ENCODE peak calls at places on chromosomes 12 and 14, in ten cellular contexts. D, M, Q, V, C, F, I, K, P and S are unnamed samples.

GRCh38 chr12:59459966-59460365 is 135.9 kb upstream of the SLC16A7 start:
- DNase-seq in D (no peak), M (no peak), Q (no peak), V (no peak), C (no peak), F (no peak), I (peak; percentile 28), K (no peak), P (no peak), S (no peak)

GRCh38 chr14:89540830-89541470 is 123.9 kb upstream of the FOXN3 start:
- DNase-seq in D (no peak), M (no peak), Q (no peak), V (no peak), C (no peak), F (no peak), I (peak; percentile 95), K (no peak), P (no peak), S (no peak)

GRCh38 chr12:68001486-68002466 is 12.5 kb downstream of the IFNG-AS1 start:
- DNase-seq in D (no peak), M (no peak), Q (no peak), V (no peak), C (no peak), F (no peak), I (peak; percentile 6), K (no peak), P (no peak), S (no peak)

GRCh38 chr12:79058342-79058741 is 193.8 kb downstream of the SYT1 start:
- DNase-seq in D (no peak), M (no peak), Q (no peak), V (no peak), C (no peak), F (no peak), I (peak; percentile 46), K (no peak), P (no peak), S (no peak)

GRCh38 chr12:52517005-52517835 is 3.0 kb downstream of the KRT5 start:
- DNase-seq in D (no peak), M (no peak), Q (no peak), V (no peak), C (no peak), F (no peak), I (no peak), K (no peak), P (no peak), S (no peak)

GRCh38 chr14:66477567-66477966 is 8.6 kb upstream of the CCDC196 start:
- DNase-seq in D (no peak), M (no peak), Q (no peak), V (no peak), C (no peak), F (no peak), I (no peak), K (no peak), P (no peak), S (no peak)

GRCh38 chr12:32533971-32534590 is 134.7 kb downstream of the FGD4 start:
- DNase-seq in D (peak; percentile 31), M (no peak), Q (peak; percentile 64), V (no peak), C (peak; percentile 66), F (peak; percentile 68), I (peak; percentile 98), K (peak; percentile 81), P (peak; percentile 35), S (no peak)

GRCh38 chr12:96427269-96427729 is 27.1 kb upstream of the CDK17 start:
- DNase-seq in D (peak; percentile 22), M (no peak), Q (peak; percentile 50), V (peak; percentile 82), C (peak; percentile 46), F (peak; percentile 64), I (peak; percentile 100), K (peak; percentile 85), P (peak; percentile 7), S (no peak)

GRCh38 chr14:56143025-56143424 is 24.8 kb downstream of the PELI2 start:
- DNase-seq in D (no peak), M (no peak), Q (no peak), V (no peak), C (no peak), F (no peak), I (no peak), K (no peak), P (no peak), S (no peak)

GRCh38 chr12:52211716-52212585 is 20.1 kb upstream of the KRT80 start:
- DNase-seq in D (peak; percentile 13), M (no peak), Q (peak; percentile 45), V (no peak), C (no peak), F (peak; percentile 25), I (no peak), K (peak; percentile 64), P (peak; percentile 5), S (no peak)

GRCh38 chr14:64580451-64580850 is 30.7 kb downstream of the PPP1R36 start:
- DNase-seq in D (no peak), M (no peak), Q (no peak), V (no peak), C (no peak), F (no peak), I (peak; percentile 45), K (no peak), P (no peak), S (no peak)

DNA sequence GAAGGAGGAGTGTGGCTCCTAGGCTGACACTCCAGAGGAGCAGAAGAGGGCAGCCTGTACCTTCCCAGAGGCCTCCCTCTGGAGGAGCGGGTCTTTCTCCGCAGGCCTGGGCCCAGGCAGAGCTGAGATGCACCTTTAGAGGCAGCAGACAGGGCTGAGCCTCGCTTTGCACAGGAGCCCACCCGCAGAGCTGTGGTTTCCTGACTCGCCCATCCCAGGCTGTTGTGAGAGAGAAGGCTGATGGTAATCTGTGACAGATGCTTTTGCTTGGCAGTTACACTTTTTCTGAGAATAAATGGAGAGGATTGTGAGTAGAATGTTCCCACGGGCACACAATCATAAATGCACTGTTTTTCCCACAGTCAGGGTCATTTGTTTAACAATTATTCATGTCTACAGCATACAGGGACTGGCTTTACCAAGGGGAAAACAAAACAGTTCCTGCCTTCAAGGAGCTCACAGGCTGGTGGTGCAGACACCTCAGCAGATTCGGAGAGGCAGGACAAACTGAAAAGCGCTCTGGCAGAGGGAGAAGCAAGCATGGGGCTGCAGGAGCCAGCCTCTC is 13.9 kb downstream of the EVL start:
- DNase-seq in D (no peak), M (peak; percentile 89), Q (no peak), V (no peak), C (no peak), F (peak; percentile 78), I (peak; percentile 72), K (no peak), P (peak; percentile 44), S (peak; percentile 79)
- H3K4me1 ChIP-seq in D (peaks cover 37% of the 10 kb centered on the region), M (peaks cover 96% of the 10 kb centered on the region), Q (no peaks in the 10 kb centered on the region), V (peaks cover 40% of the 10 kb centered on the region), C (peaks cover 65% of the 10 kb centered on the region), F (peaks cover 12% of the 10 kb centered on the region), I (peaks cover 8% of the 10 kb centered on the region), K (no peaks in the 10 kb centered on the region), P (peaks cover 14% of the 10 kb centered on the region), S (peaks cover 96% of the 10 kb centered on the region)

DNA sequence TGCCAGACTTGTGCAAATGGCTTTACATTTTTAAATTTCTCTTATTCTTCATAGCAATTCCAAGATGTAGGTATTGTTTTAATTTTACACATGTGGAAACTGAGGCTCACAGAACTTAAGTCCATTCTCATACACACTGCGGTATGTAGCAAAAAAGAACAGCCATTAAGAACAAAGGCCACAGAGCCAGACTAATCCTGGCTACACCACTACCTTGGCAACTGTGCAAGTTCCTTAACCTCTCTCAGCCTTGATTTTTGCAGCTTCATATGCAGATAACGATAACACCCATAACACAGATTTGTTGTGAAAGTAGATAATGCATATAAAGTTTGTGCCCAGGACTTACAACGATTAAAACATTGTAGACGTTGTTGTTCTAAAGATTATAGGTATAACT is 81.1 kb downstream of the ABCC9 start:
- DNase-seq in D (no peak), M (no peak), Q (no peak), V (no peak), C (no peak), F (no peak), I (no peak), K (no peak), P (no peak), S (no peak)
- H3K4me1 ChIP-seq in D (peaks cover 16% of the 10 kb centered on the region), M (no peaks in the 10 kb centered on the region), Q (no peaks in the 10 kb centered on the region), V (no peaks in the 10 kb centered on the region), C (no peaks in the 10 kb centered on the region), F (no peaks in the 10 kb centered on the region), I (no peaks in the 10 kb centered on the region), K (no peaks in the 10 kb centered on the region), P (no peaks in the 10 kb centered on the region), S (no peaks in the 10 kb centered on the region)

GRCh38 chr12:54328595-54329337 is 3.8 kb downstream of the COPZ1 start:
- DNase-seq in D (no peak), M (no peak), Q (no peak), V (no peak), C (no peak), F (no peak), I (no peak), K (no peak), P (no peak), S (no peak)

GRCh38 chr12:54331461-54331860 is 6.5 kb downstream of the COPZ1 start:
- DNase-seq in D (no peak), M (no peak), Q (no peak), V (no peak), C (no peak), F (no peak), I (no peak), K (no peak), P (no peak), S (no peak)

GRCh38 chr12:54333420-54334034 is 8.6 kb downstream of the COPZ1 start:
- DNase-seq in D (no peak), M (no peak), Q (no peak), V (no peak), C (no peak), F (no peak), I (no peak), K (no peak), P (no peak), S (no peak)

GRCh38 chr12:54329756-54330155 is 4.8 kb downstream of the COPZ1 start:
- DNase-seq in D (no peak), M (no peak), Q (no peak), V (no peak), C (no peak), F (no peak), I (no peak), K (no peak), P (no peak), S (no peak)

GRCh38 chr12:54330442-54330841 is 5.5 kb downstream of the COPZ1 start:
- DNase-seq in D (no peak), M (no peak), Q (no peak), V (no peak), C (no peak), F (no peak), I (no peak), K (no peak), P (no peak), S (no peak)
- H3K4me1 ChIP-seq in D (peaks cover 84% of the 10 kb centered on the region), M (peaks cover 54% of the 10 kb centered on the region), Q (no peaks in the 10 kb centered on the region), V (peaks cover 44% of the 10 kb centered on the region), C (peaks cover 89% of the 10 kb centered on the region), F (peaks cover 32% of the 10 kb centered on the region), I (peaks cover 7% of the 10 kb centered on the region), K (no peaks in the 10 kb centered on the region), P (no peaks in the 10 kb centered on the region), S (peaks cover 33% of the 10 kb centered on the region)

DNA sequence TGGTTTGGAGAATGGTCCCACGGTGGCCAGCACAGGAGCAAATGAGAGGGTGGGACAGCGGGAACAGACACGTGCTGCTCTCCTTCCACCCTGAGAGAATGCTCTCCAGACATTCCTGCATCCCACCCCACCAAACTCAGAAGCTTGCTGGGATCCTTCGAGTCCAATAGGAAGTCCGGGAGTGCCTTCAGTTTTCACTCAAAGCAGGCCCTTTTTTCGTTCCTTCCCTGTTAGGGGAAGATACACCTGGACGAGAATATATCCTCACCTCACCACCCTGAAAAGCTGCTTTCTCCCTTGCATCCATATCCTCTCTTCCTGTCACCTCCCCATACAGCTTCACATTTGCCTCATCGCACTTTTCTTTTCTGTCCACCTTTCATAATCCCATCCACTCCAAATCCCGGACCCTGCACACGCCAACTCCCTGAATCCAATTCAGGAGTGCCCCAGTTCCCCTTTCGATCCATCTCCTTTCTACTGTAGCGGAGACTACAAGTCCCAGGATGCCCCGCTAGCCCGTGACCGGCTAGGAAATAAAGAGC is 2.4 kb downstream of the TMEM253 start:
- DNase-seq in D (no peak), M (no peak), Q (no peak), V (peak; percentile 50), C (no peak), F (no peak), I (no peak), K (no peak), P (no peak), S (no peak)
- H3K4me1 ChIP-seq in D (peaks cover 59% of the 10 kb centered on the region), M (peaks cover 25% of the 10 kb centered on the region), Q (peaks cover 9% of the 10 kb centered on the region), V (peaks cover 80% of the 10 kb centered on the region), C (peaks cover 52% of the 10 kb centered on the region), F (peaks cover 64% of the 10 kb centered on the region), I (peaks cover 6% of the 10 kb centered on the region), K (no peaks in the 10 kb centered on the region), P (peaks cover 35% of the 10 kb centered on the region), S (peaks cover 24% of the 10 kb centered on the region)